ENCODE peak calls at places on chromosomes 13 and 19, in eight cellular contexts. J is heart left ventricle; I is GM23338; Z is CD8-positive, alpha-beta memory T cell; W is fibroblast of lung; N is mammary epithelial cell; L is OCI-LY7; M is A549. K is an unnamed sample. For H3K4me1, the result is how much of the 10 kb centered on the place peaks cover.

GRCh38 chr19:46387713-46388130 is 25.6 kb downstream of the CCDC8 start:
- DNase-seq in J (no peak), I (no peak), Z (no peak), W (no peak), N (no peak), L (no peak), M (no peak), K (no peak)

GRCh38 chr13:25384747-25385270 is 13.0 kb downstream of the ATP8A2 start:
- DNase-seq in J (no peak), I (no peak), Z (no peak), W (peak), N (no peak), L (no peak), M (no peak), K (no peak)

GRCh38 chr13:75748874-75749273 is 112.7 kb downstream of the LMO7 start:
- DNase-seq in J (no peak), I (no peak), Z (no peak), W (no peak), N (no peak), L (no peak), M (no peak), K (no peak)

GRCh38 chr13:39317284-39317683 is 279.0 kb downstream of the NHLRC3 start:
- DNase-seq in J (peak), I (no peak), Z (no peak), W (peak), N (peak), L (no peak), M (no peak), K (peak)

GRCh38 chr19:19372656-19373416 is 32.6 kb upstream of the GATAD2A start:
- DNase-seq in J (peak), I (peak), Z (peak), W (peak), N (no peak), L (peak), M (peak), K (no peak)

GRCh38 chr19:12694641-12695040 is 1.8 kb downstream of the FBXW9 start:
- DNase-seq in J (no peak), I (no peak), Z (no peak), W (no peak), N (no peak), L (no peak), M (no peak), K (no peak)

GRCh38 chr13:47420012-47420411 is 523.2 kb upstream of the HTR2A start:
- DNase-seq in J (no peak), I (no peak), Z (no peak), W (peak), N (no peak), L (no peak), M (no peak), K (no peak)

GRCh38 chr19:34838753-34839431 is 65.9 kb upstream of the ZNF599 start:
- DNase-seq in J (no peak), I (peak), Z (no peak), W (peak), N (peak), L (no peak), M (no peak), K (no peak)

GRCh38 chr13:106143930-106144709 is 391.3 kb downstream of the EFNB2 start:
- DNase-seq in J (no peak), I (peak), Z (no peak), W (no peak), N (peak), L (no peak), M (no peak), K (peak)

DNA sequence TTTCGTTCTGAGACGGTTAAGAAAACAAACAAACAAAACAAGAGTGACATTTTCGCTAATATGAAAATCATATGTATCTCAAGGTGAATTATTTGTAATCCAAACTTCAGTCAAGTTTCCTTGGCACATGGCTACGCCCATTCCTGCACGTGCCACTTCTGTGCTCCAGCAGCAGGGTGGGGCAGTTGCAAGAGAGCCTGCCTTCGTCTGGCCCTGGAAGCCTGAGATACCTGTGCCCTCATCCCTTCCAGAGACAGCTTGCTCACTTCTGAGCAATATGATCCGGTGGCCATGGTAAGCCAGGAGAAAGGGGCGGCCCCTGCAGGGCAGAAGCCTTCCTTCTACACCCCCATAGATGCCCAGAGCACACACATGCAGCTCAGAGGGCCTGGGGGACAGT is 22.1 kb downstream of the DPP9 start:
- DNase-seq in J (no peak), I (no peak), Z (no peak), W (no peak), N (no peak), L (no peak), M (no peak), K (no peak)
- H3K27ac ChIP-seq in J (no peak), I (no peak), Z (no peak), W (no peak), N (no peak), L (no peak), M (no peak), K (no peak)

GRCh38 chr13:98525452-98525851 is 51.5 kb downstream of the STK24 start:
- DNase-seq in J (no peak), I (no peak), Z (no peak), W (no peak), N (no peak), L (no peak), M (no peak), K (no peak)
- H3K4me1 ChIP-seq in J (under half), I (half or more), Z (half or more), W (under half), N (under half), L (under half), M (under half), K (under half)

GRCh38 chr13:63024458-63024857 is 1608.8 kb upstream of the PCDH20 start:
- DNase-seq in J (no peak), I (no peak), Z (no peak), W (peak), N (no peak), L (no peak), M (no peak), K (no peak)

GRCh38 chr13:63026285-63026797 is 1610.7 kb upstream of the PCDH20 start:
- DNase-seq in J (no peak), I (no peak), Z (no peak), W (no peak), N (no peak), L (no peak), M (no peak), K (no peak)

DNA sequence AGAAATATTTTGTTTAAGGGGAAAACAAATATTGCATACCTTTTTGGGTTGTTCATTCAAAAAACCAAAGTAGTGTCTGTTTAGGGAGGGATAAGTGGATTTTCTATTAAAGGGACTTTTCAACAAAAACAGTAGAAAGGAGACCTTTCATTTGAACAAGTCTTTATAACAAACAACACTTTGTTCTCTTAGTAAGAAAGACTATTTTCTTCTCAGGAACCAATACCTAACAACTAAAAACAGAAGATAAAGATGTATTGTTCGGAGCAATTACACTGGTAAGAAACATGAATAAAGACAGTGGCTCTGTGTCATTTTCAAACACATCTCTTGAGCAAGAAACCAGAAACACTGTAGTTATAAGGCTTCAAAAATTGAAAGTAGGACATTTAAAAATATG is 1610.1 kb upstream of the PCDH20 start:
- DNase-seq in J (no peak), I (no peak), Z (no peak), W (no peak), N (no peak), L (no peak), M (no peak), K (no peak)
- H3K27ac ChIP-seq in J (no peak), I (no peak), Z (no peak), W (no peak), N (no peak), L (no peak), M (no peak), K (no peak)

DNA sequence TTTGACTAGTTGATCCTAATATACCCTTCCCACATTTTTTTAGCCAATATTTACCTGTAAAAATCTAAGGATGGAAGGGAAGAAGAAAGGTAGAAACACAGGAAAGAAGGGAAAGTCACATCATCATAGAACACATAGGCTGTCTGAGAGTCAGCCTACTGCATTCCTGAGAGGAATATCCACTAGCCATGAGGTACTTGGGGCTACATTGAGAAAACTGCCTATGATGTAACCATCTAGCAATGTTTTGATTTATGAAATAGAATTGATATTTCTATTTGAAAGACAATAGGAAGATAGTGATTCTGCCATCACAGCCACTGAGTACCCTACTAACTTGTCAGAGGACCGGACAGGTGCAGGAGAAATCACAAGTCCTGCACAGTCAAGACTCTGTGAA is 873.8 kb downstream of the GPC5 start:
- DNase-seq in J (no peak), I (no peak), Z (no peak), W (no peak), N (no peak), L (no peak), M (no peak), K (no peak)
- H3K4me1 ChIP-seq in J (under half), I (under half), Z (under half), W (under half), N (under half), L (under half), M (under half), K (under half)

DNA sequence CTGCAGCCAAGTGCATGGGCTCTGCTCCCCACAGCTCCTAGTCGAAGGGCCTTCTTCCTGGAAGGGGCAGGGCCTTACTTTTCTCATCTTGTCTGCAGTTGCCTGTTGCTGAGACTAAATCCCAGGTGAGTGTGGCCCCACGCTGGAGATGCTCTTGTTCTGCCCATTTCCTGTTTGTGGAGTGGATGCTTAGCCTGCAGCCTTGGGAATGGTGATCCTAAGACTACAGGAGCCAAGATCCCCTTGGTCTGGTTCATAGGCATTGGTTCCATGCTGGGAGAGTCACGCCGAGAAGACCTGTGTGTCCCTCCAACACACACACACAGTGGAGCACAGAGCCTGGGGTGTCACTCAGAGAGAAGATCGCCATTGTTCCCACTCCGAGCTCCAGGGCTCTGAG is 23.5 kb downstream of the CFAP97D2 start:
- DNase-seq in J (no peak), I (no peak), Z (no peak), W (no peak), N (no peak), L (no peak), M (no peak), K (no peak)
- H3K27ac ChIP-seq in J (no peak), I (no peak), Z (no peak), W (no peak), N (no peak), L (no peak), M (no peak), K (no peak)

GRCh38 chr13:33272531-33273124 is 12.9 kb downstream of the STARD13 start:
- DNase-seq in J (no peak), I (no peak), Z (no peak), W (no peak), N (peak), L (no peak), M (no peak), K (peak)
- H3K4me1 ChIP-seq in J (under half), I (under half), Z (under half), W (under half), N (under half), L (under half), M (under half), K (under half)

GRCh38 chr13:96025283-96025682 is 27.9 kb downstream of the UGGT2 start:
- DNase-seq in J (no peak), I (no peak), Z (no peak), W (peak), N (no peak), L (no peak), M (no peak), K (peak)

GRCh38 chr13:96018135-96018534 is 35.1 kb downstream of the UGGT2 start:
- DNase-seq in J (no peak), I (no peak), Z (no peak), W (no peak), N (no peak), L (no peak), M (no peak), K (no peak)

GRCh38 chr13:96020941-96021340 is 32.3 kb downstream of the UGGT2 start:
- DNase-seq in J (no peak), I (no peak), Z (no peak), W (no peak), N (no peak), L (no peak), M (no peak), K (no peak)

GRCh38 chr13:96020155-96020575 is 33.0 kb downstream of the UGGT2 start:
- DNase-seq in J (peak), I (peak), Z (no peak), W (peak), N (peak), L (peak), M (peak), K (peak)
- H3K27ac ChIP-seq in J (no peak), I (no peak), Z (no peak), W (no peak), N (no peak), L (no peak), M (no peak), K (no peak)

GRCh38 chr19:36528194-36528920 is at the start of gene ZNF260:
- DNase-seq in J (peak), I (peak), Z (peak), W (peak), N (peak), L (peak), M (peak), K (peak)

GRCh38 chr19:36526581-36526980 is 1.5 kb downstream of the ZNF260 start:
- DNase-seq in J (no peak), I (no peak), Z (no peak), W (no peak), N (peak), L (no peak), M (no peak), K (peak)

GRCh38 chr19:36527873-36528193 is 238 bp downstream of the ZNF260 start:
- DNase-seq in J (no peak), I (no peak), Z (no peak), W (no peak), N (no peak), L (no peak), M (no peak), K (no peak)

GRCh38 chr19:36524617-36525016 is 3.5 kb downstream of the ZNF260 start:
- DNase-seq in J (no peak), I (no peak), Z (no peak), W (no peak), N (no peak), L (no peak), M (no peak), K (no peak)

DNA sequence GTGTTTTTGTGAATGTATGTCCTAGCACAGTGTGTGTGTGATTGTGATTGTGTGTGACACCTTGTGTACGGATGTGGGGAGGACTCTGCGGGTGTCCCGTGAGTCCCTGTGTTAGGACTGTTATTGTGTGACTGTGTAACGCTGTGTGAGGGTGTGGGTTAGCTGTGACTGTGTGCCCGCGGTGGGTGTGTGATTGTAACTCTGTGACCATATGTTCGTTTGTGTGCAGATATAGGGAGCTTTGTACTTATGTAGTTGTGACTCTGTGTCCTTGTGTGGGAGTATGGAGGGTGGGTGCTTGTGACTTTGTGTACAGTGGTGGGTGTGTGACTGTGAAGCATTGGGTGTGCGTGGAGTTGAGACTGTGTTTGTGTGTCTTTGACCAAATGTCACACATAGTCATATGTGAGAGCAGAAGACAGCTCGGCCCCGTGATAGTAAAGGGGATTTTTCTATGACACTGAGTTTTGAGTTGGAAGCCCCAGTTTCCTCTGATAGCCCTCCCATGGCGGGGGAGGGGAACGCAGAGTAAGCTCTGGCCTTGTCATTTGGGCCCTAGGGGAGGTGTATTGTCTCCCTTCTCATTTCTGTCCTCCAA is 949 bp upstream of the ZNF260 start:
- DNase-seq in J (peak), I (peak), Z (peak), W (no peak), N (peak), L (peak), M (peak), K (no peak)
- H3K4me1 ChIP-seq in J (under half), I (under half), Z (under half), W (under half), N (under half), L (under half), M (under half), K (under half)

GRCh38 chr19:37313335-37313627 is 57.6 kb upstream of the ZNF527 start:
- DNase-seq in J (no peak), I (no peak), Z (no peak), W (no peak), N (no peak), L (no peak), M (no peak), K (no peak)
- H3K27ac ChIP-seq in J (no peak), I (no peak), Z (no peak), W (no peak), N (no peak), L (no peak), M (no peak), K (no peak)

DNA sequence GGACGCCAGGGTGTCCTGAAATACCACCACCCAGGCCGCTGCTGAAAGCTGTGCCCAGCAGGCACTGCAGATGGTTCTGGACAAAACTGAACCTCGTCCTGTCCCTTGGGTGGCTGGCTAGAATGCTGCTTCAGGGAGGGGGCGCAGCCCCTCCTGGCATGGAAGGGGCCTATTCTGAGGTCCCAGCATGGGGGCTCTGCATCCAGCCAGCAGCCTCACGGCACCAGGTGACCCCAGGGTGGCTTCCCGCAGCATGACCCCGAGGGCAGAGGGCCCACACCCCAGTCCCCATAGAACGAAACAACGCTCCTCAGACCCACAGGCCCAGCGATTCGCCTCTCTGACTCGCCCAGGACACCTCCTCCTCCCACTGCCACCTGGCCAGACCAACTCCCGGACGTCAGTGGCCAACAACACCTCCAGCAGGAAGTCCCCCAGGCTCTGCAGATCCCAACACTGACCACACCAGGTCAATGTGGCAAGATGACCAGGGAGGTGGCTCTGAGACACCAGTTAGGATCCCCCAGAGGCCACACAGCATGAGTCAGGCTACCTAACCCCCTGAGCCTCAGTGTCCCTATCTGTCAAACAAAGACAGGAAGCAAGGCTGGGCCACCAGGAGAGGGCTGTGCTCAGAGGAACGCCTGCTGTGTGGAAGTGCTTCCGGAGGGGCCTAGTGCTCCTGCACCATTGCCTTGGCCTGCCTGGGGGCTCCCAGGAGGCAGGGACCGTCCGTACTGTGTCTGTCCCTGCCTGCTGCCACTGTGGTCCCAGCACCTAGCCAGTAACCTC is 6.1 kb downstream of the MKNK2 start:
- DNase-seq in J (no peak), I (no peak), Z (no peak), W (no peak), N (no peak), L (no peak), M (no peak), K (no peak)
- H3K4me1 ChIP-seq in J (half or more), I (under half), Z (half or more), W (under half), N (half or more), L (half or more), M (half or more), K (under half)

K was measured in foreskin keratinocyte.